ENCODE peak calls at places on chromosomes 12 and 14, in eight cellular contexts. A, W, D, G, M, T, R and K are unnamed samples.

GRCh38 chr12:27545666-27546065 is 21.7 kb downstream of the PPFIBP1 start:
- DNase-seq in A (no peak), W (no peak), D (no peak), G (no peak), M (no peak), T (no peak), R (no peak), K (no peak)

GRCh38 chr14:85296466-85297210 is 233.3 kb upstream of the FLRT2 start:
- DNase-seq in A (no peak), W (no peak), D (no peak), G (peak), M (peak), T (no peak), R (no peak), K (no peak)

GRCh38 chr12:44672042-44672441 is 204.1 kb downstream of the NELL2 start:
- DNase-seq in A (no peak), W (no peak), D (no peak), G (no peak), M (no peak), T (no peak), R (no peak), K (no peak)

GRCh38 chr12:14777271-14777670 is 26.0 kb downstream of the WBP11 start:
- DNase-seq in A (no peak), W (no peak), D (no peak), G (no peak), M (no peak), T (no peak), R (no peak), K (no peak)

GRCh38 chr14:55097894-55098560 is 31.0 kb upstream of the LGALS3 start:
- DNase-seq in A (no peak), W (no peak), D (peak), G (no peak), M (no peak), T (no peak), R (no peak), K (no peak)

GRCh38 chr12:123967121-123967586 is 5.5 kb downstream of the CCDC92 start:
- DNase-seq in A (no peak), W (no peak), D (no peak), G (no peak), M (no peak), T (no peak), R (no peak), K (peak)

GRCh38 chr14:72663956-72664650 is 229.8 kb downstream of the DPF3 start:
- DNase-seq in A (no peak), W (no peak), D (no peak), G (no peak), M (no peak), T (no peak), R (no peak), K (no peak)

GRCh38 chr12:92570056-92570753 is 132.6 kb upstream of the PLEKHG7 start:
- DNase-seq in A (peak), W (no peak), D (peak), G (peak), M (no peak), T (no peak), R (peak), K (peak)

GRCh38 chr12:92078167-92079053 is 67.2 kb downstream of the BTG1 start:
- DNase-seq in A (no peak), W (no peak), D (no peak), G (no peak), M (no peak), T (no peak), R (peak), K (no peak)

GRCh38 chr12:75725505-75726120 is 214.2 kb upstream of the KRR1 start:
- DNase-seq in A (no peak), W (no peak), D (no peak), G (no peak), M (no peak), T (no peak), R (no peak), K (peak)

GRCh38 chr14:84403585-84403984 is 1126.4 kb upstream of the FLRT2 start:
- DNase-seq in A (no peak), W (no peak), D (no peak), G (peak), M (no peak), T (no peak), R (no peak), K (peak)

GRCh38 chr14:21070083-21070609 is at the start of gene ARHGEF40:
- DNase-seq in A (no peak), W (peak), D (no peak), G (peak), M (no peak), T (peak), R (no peak), K (peak)

GRCh38 chr12:58465418-58465817 is 454.9 kb downstream of the LRIG3 start:
- DNase-seq in A (no peak), W (no peak), D (no peak), G (no peak), M (no peak), T (no peak), R (no peak), K (no peak)

GRCh38 chr12:57744194-57744776 is 554 bp upstream of the TSPAN31 start:
- DNase-seq in A (peak), W (peak), D (no peak), G (no peak), M (peak), T (no peak), R (peak), K (peak)

GRCh38 chr14:54650331-54651017 is 83.5 kb downstream of the SAMD4A start:
- DNase-seq in A (no peak), W (no peak), D (no peak), G (no peak), M (peak), T (no peak), R (no peak), K (peak)

GRCh38 chr14:65958664-65959562 is 527.3 kb upstream of the CCDC196 start:
- DNase-seq in A (no peak), W (no peak), D (peak), G (peak), M (no peak), T (no peak), R (no peak), K (peak)

GRCh38 chr12:62625238-62625637 is 158.6 kb downstream of the MON2 start:
- DNase-seq in A (no peak), W (peak), D (no peak), G (no peak), M (no peak), T (no peak), R (no peak), K (peak)

GRCh38 chr12:54759751-54760150 is 94.6 kb upstream of the MUCL1 start:
- DNase-seq in A (no peak), W (no peak), D (no peak), G (peak), M (no peak), T (no peak), R (no peak), K (peak)

GRCh38 chr12:112007945-112008344 is 5.0 kb downstream of the TMEM116 start:
- DNase-seq in A (no peak), W (no peak), D (no peak), G (no peak), M (no peak), T (no peak), R (no peak), K (no peak)

GRCh38 chr14:88168498-88169165 is 154.4 kb downstream of the KCNK10 start:
- DNase-seq in A (peak), W (no peak), D (peak), G (peak), M (peak), T (no peak), R (no peak), K (peak)

GRCh38 chr12:93441111-93441616 is 583 bp downstream of the UBE2N start:
- DNase-seq in A (peak), W (peak), D (peak), G (peak), M (no peak), T (no peak), R (no peak), K (peak)

GRCh38 chr12:58920102-58920955 is at the start of gene LRIG3:
- DNase-seq in A (no peak), W (peak), D (no peak), G (peak), M (no peak), T (peak), R (peak), K (peak)

GRCh38 chr14:53793790-53794560 is 162.7 kb downstream of the BMP4 start:
- DNase-seq in A (no peak), W (no peak), D (no peak), G (no peak), M (no peak), T (no peak), R (no peak), K (no peak)

GRCh38 chr14:56846970-56847928 is 37.0 kb upstream of the OTX2 start:
- DNase-seq in A (no peak), W (no peak), D (no peak), G (no peak), M (no peak), T (no peak), R (no peak), K (no peak)

GRCh38 chr12:121108492-121108891 is 24.2 kb upstream of the P2RX7 start:
- DNase-seq in A (no peak), W (no peak), D (no peak), G (no peak), M (no peak), T (no peak), R (no peak), K (no peak)

GRCh38 chr14:24634158-24634557 is at the start of gene GZMB:
- DNase-seq in A (no peak), W (no peak), D (no peak), G (no peak), M (no peak), T (no peak), R (no peak), K (no peak)

GRCh38 chr12:1502856-1503255 is 91.5 kb downstream of the FBXL14 start:
- DNase-seq in A (no peak), W (no peak), D (no peak), G (no peak), M (no peak), T (no peak), R (no peak), K (no peak)